ENCODE peak calls at places on chromosomes 4 and X, in four cellular contexts. T is H1, F is K562, J is GM12878. G is an unnamed sample.

GRCh38 chrX:24259544-24260240 is 54.2 kb downstream of the SUPT20HL2 start:
- DNase-seq in T (no peak), J (no peak), F (peak; percentile 68), G (peak; percentile 80)

GRCh38 chrX:126165721-126166401 is at the start of gene DCAF12L2:
- DNase-seq in F (no peak), J (no peak), T (peak; percentile 46), G (no peak)

GRCh38 chr4:12852338-12853307 is 631.5 kb downstream of the RAB28 start:
- DNase-seq in J (no peak), T (no peak), F (peak; percentile 37), G (peak; percentile 52)

GRCh38 chr4:149784018-149784417 is 31.6 kb downstream of the IQCM start:
- DNase-seq in J (no peak), T (no peak), F (no peak), G (peak; percentile 32)

GRCh38 chr4:304987-305680 is at the start of gene ZNF732:
- DNase-seq in J (no peak), T (peak; percentile 89), F (peak; percentile 3), G (peak; percentile 19)

GRCh38 chrX:115895678-115896329 is 274.7 kb upstream of the AGTR2 start:
- DNase-seq in T (peak; percentile 20), J (no peak), F (no peak), G (no peak)

GRCh38 chrX:107775734-107776511 is at the start of gene TSC22D3:
- DNase-seq in F (peak; percentile 63), J (no peak), T (peak; percentile 63), G (peak; percentile 33)

GRCh38 chrX:20063716-20064351 is 52.9 kb downstream of the MAP7D2 start:
- DNase-seq in T (peak; percentile 48), F (peak; percentile 20), J (no peak), G (peak; percentile 10)

GRCh38 chr4:99894998-99895397 is 771 bp upstream of the LAMTOR3 start:
- DNase-seq in T (no peak), J (no peak), F (no peak), G (no peak)

GRCh38 chrX:149267878-149268813 is 237.0 kb downstream of the IDS start:
- DNase-seq in J (peak; percentile 24), F (no peak), T (no peak), G (no peak)

GRCh38 chr4:166198921-166199320 is 325.9 kb downstream of the TLL1 start:
- DNase-seq in T (no peak), J (no peak), F (no peak), G (no peak)

GRCh38 chrX:113906168-113906567 is 677.7 kb upstream of the HTR2C start:
- DNase-seq in F (no peak), T (no peak), J (no peak), G (no peak)

GRCh38 chrX:120380699-120381098 is 18.8 kb downstream of the ATP1B4 start:
- DNase-seq in F (peak; percentile 6), J (no peak), T (no peak), G (no peak)

GRCh38 chrX:53950130-53950733 is 94.0 kb downstream of the PHF8 start:
- DNase-seq in F (no peak), J (no peak), T (no peak), G (no peak)

GRCh38 chr4:163542275-163542674 is 47.8 kb downstream of the TMA16 start:
- DNase-seq in J (no peak), T (no peak), F (no peak), G (peak; percentile 71)

GRCh38 chr4:1233641-1234277 is 15.2 kb downstream of the CTBP1 start:
- DNase-seq in F (no peak), J (no peak), T (no peak), G (peak; percentile 34)

GRCh38 chr4:168569066-168569908 is 72.4 kb downstream of the PALLD start:
- DNase-seq in T (no peak), J (no peak), F (peak; percentile 52), G (no peak)

GRCh38 chr4:3290476-3290875 is 2.3 kb upstream of the RGS12 start:
- DNase-seq in J (no peak), F (no peak), T (no peak), G (no peak)

GRCh38 chr4:22692736-22693135 is at the start of gene GBA3:
- DNase-seq in F (no peak), T (no peak), J (no peak), G (no peak)

GRCh38 chr4:101337688-101338087 is 9.6 kb downstream of the PPP3CA start:
- DNase-seq in J (no peak), T (no peak), F (no peak), G (peak; percentile 77)

GRCh38 chrX:288561-288991 is 7.4 kb downstream of the PLCXD1 start:
- DNase-seq in J (no peak), T (no peak), F (no peak), G (no peak)

GRCh38 chr4:11801466-11802446 is 373.1 kb upstream of the HS3ST1 start:
- DNase-seq in J (no peak), T (no peak), F (no peak), G (no peak)

GRCh38 chrX:55342533-55343501 is 78.1 kb upstream of the PAGE3 start:
- DNase-seq in T (peak; percentile 39), F (peak; percentile 34), J (peak; percentile 21), G (no peak)

GRCh38 chrX:131271274-131271673 is 17.8 kb downstream of the IGSF1 start:
- DNase-seq in J (no peak), T (no peak), F (no peak), G (no peak)

GRCh38 chrX:357693-358471 is 28.8 kb downstream of the PPP2R3B start:
- DNase-seq in J (no peak), F (no peak), T (no peak), G (peak; percentile 60)

DNA sequence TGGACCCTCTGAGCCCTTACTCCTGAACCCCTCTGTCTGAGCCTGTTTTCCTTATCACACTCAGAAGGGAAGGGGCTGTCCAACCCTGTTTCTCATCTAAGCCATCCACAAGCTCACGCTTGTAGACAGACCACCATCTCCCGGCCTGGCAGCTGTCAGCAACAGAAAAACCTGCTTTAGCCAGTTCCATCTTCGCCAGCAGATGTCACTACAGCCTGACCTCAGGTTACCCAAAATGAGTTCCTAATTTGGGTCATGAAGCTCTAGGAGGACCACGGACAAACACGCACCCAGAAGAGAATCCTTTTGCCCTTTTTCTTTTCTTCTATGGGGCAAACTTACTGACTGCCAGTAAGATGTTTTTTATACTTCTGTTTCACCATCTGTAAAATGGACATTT is 445.4 kb downstream of the BCOR start:
- DNase-seq in J (no peak), F (peak; percentile 59), T (no peak), G (peak; percentile 14)
- TF ChIP-seq CHD1 in J (no peak), F (no peak), T (no peak), G (no peak)

GRCh38 chr4:48602763-48603162 is 112.7 kb downstream of the ZAR1 start:
- DNase-seq in J (no peak), F (no peak), T (no peak), G (peak; percentile 25)

GRCh38 chr4:48603366-48604003 is 113.4 kb downstream of the ZAR1 start:
- DNase-seq in J (no peak), F (no peak), T (no peak), G (no peak)

GRCh38 chr4:48602222-48602621 is 112.2 kb downstream of the ZAR1 start:
- DNase-seq in F (no peak), T (no peak), J (no peak), G (peak; percentile 75)

GRCh38 chr4:48604041-48604440 is 114.0 kb downstream of the ZAR1 start:
- DNase-seq in T (no peak), J (no peak), F (no peak), G (no peak)

DNA sequence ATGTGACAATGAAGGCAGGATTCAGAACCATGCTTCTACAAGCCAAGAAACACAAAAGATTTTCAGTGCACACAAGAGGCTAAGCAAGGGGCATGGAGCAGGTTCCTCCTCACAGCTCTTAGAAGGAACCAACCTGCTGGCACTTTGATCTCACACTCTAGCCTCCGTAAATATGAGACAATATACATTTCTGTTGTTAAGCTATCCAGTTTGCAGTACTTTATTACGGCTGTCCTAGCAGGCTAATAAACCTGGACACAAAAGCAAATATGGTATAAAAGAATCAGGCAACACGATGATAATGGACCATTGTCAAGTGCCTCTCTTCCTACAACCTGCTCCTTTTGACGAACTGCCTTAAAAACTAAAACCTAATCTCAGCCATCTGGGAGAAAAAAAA is 114.5 kb downstream of the ZAR1 start:
- DNase-seq in T (no peak), F (no peak), J (no peak), G (no peak)
- TF ChIP-seq CHD1 in T (no peak), F (no peak), J (no peak), G (no peak)

GRCh38 chr4:86950835-86951525 is 16.2 kb downstream of the AFF1 start:
- DNase-seq in J (no peak), T (no peak), F (peak; percentile 55), G (no peak)

GRCh38 chr4:86944964-86945781 is 10.4 kb downstream of the AFF1 start:
- DNase-seq in F (no peak), T (no peak), J (no peak), G (no peak)

GRCh38 chr4:86946868-86947493 is 12.2 kb downstream of the AFF1 start:
- DNase-seq in J (no peak), T (no peak), F (no peak), G (no peak)

GRCh38 chr4:86948276-86948675 is 13.5 kb downstream of the AFF1 start:
- DNase-seq in T (no peak), J (no peak), F (no peak), G (no peak)

DNA sequence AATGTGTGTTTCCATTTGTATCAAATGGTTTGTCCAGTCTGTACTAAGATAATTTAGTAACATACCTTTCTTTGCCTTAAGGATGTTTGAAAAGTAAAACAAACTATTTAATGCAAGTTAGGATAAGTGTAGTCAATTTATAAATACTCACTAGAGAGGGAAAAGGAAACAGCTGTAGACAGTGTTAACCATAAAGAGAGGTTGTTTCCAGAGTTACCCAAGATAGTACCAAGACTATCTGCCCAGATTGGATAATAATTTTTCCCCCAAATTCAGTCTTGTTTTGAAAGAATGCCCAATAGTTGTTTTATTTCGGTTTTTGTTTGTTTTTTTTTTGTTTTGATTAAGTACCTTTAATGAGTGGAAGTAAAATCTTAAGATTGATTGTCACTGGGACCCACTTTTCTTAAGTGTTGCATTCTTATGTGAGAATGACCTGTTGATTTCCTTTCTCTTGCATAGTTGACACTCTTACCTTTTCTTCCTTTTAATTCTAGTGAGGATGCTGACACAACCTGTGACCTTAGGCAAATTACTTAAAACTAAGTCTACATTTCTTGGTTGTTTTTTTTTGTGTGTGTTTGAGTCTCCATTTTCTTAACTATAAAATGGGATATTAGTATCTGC is 12.8 kb downstream of the AFF1 start:
- DNase-seq in F (no peak), J (no peak), T (no peak), G (no peak)
- TF ChIP-seq CHD1 in F (no peak), J (no peak), T (no peak), G (no peak)

GRCh38 chr4:87985097-87985886 is 9.8 kb downstream of the SPP1 start:
- DNase-seq in T (peak; percentile 74), J (no peak), F (no peak), G (peak; percentile 35)
- TF ChIP-seq CHD1 in T (no peak), J (no peak), F (no peak), G (no peak)